ENCODE peak calls at places on chromosomes 1 and 21, in four cellular contexts. Z is IMR-90, H is H9, F is H1. Y is an unnamed sample.

GRCh38 chr1:53799141-53799540 is 39.0 kb downstream of the NDC1 start:
- DNase-seq in Z (no peak), F (no peak), H (no peak), Y (peak)

GRCh38 chr1:61460230-61460629 is 264.7 kb downstream of the TM2D1 start:
- DNase-seq in H (no peak), F (no peak), Z (no peak), Y (no peak)

GRCh38 chr1:225866061-225866844 is 15.9 kb downstream of the TMEM63A start:
- DNase-seq in Z (peak), F (no peak), H (no peak), Y (no peak)

GRCh38 chr1:29718791-29719190 is 482.5 kb downstream of the PTPRU start:
- DNase-seq in H (no peak), Z (no peak), F (no peak), Y (no peak)

GRCh38 chr1:182601416-182601786 is 2.8 kb downstream of the RGS16 start:
- DNase-seq in H (peak), F (peak), Z (peak), Y (peak)

GRCh38 chr1:87331319-87332269 is 2.9 kb downstream of the LMO4 start:
- DNase-seq in H (peak), Z (peak), F (peak), Y (peak)

GRCh38 chr1:208233546-208233945 is 10.6 kb downstream of the PLXNA2 start:
- DNase-seq in H (peak), F (no peak), Z (no peak), Y (peak)

GRCh38 chr1:200438911-200439310 is 29.1 kb upstream of the ZNF281 start:
- DNase-seq in Z (peak), F (no peak), H (no peak), Y (no peak)

GRCh38 chr1:41245659-41246058 is 3.6 kb upstream of the SCMH1 start:
- DNase-seq in F (no peak), Z (peak), H (no peak), Y (no peak)

GRCh38 chr1:175015243-175015642 is 8.0 kb downstream of the MRPS14 start:
- DNase-seq in Z (peak), F (no peak), H (no peak), Y (no peak)

GRCh38 chr1:201719812-201720521 is 109.0 kb upstream of the IPO9 start:
- DNase-seq in H (no peak), Z (peak), F (no peak), Y (peak)

GRCh38 chr1:204017032-204017431 is 55.9 kb upstream of the SOX13 start:
- DNase-seq in Z (no peak), H (no peak), F (no peak), Y (peak)

GRCh38 chr1:44670751-44671640 is 3.3 kb downstream of the TMEM53 start:
- DNase-seq in F (no peak), H (no peak), Z (no peak), Y (no peak)

GRCh38 chr1:63119575-63120155 is 202.7 kb upstream of the FOXD3 start:
- DNase-seq in F (no peak), Z (no peak), H (no peak), Y (no peak)

GRCh38 chr1:200146100-200146499 is 118.6 kb downstream of the NR5A2 start:
- DNase-seq in F (no peak), Z (no peak), H (no peak), Y (no peak)

GRCh38 chr1:235835226-235835625 is 31.5 kb downstream of the LYST start:
- DNase-seq in H (no peak), F (no peak), Z (peak), Y (no peak)

GRCh38 chr21:45353200-45353599 is 51.8 kb upstream of the COL18A1 start:
- DNase-seq in F (no peak), H (no peak), Z (no peak), Y (no peak)

GRCh38 chr1:7149080-7149838 is 364.0 kb downstream of the CAMTA1 start:
- DNase-seq in H (peak), F (peak), Z (no peak), Y (peak)

GRCh38 chr1:218575856-218576255 is 230.7 kb downstream of the TGFB2 start:
- DNase-seq in H (no peak), F (no peak), Z (no peak), Y (no peak)

GRCh38 chr1:53069663-53070327 is 7.8 kb downstream of the PODN start:
- DNase-seq in H (peak), F (peak), Z (no peak), Y (no peak)

GRCh38 chr1:185759061-185759460 is 24.9 kb downstream of the HMCN1 start:
- DNase-seq in H (no peak), F (no peak), Z (peak), Y (no peak)

GRCh38 chr1:197526736-197527371 is 248.4 kb downstream of the DENND1B start:
- DNase-seq in F (no peak), H (no peak), Z (peak), Y (peak)

GRCh38 chr1:205368478-205368877 is 11.8 kb upstream of the KLHDC8A start:
- DNase-seq in F (no peak), Z (no peak), H (no peak), Y (no peak)

GRCh38 chr1:228646717-228647522 is 88.4 kb upstream of the RHOU start:
- DNase-seq in F (peak), H (peak), Z (peak), Y (peak)

GRCh38 chr1:68231627-68232303 is 558 bp downstream of the WLS start:
- DNase-seq in F (no peak), H (peak), Z (peak), Y (peak)

GRCh38 chr1:26786437-26787380 is 1.0 kb upstream of the PIGV start:
- DNase-seq in F (peak), Z (peak), H (peak), Y (peak)

GRCh38 chr1:204829133-204829532 is 41.5 kb upstream of the NFASC start:
- DNase-seq in Z (no peak), H (peak), F (peak), Y (no peak)

GRCh38 chr1:222347627-222348026 is 200.3 kb downstream of the HHIPL2 start:
- DNase-seq in Z (no peak), H (no peak), F (no peak), Y (no peak)

GRCh38 chr1:212791261-212791675 is 309 bp downstream of the NSL1 start:
- DNase-seq in Z (peak), H (no peak), F (no peak), Y (no peak)

GRCh38 chr1:218025454-218025853 is 259.6 kb upstream of the RRP15 start:
- DNase-seq in H (no peak), Z (peak), F (no peak), Y (no peak)

GRCh38 chr1:64038965-64039926 is 164.2 kb upstream of the UBE2U start:
- DNase-seq in F (no peak), H (peak), Z (peak), Y (no peak)

GRCh38 chr1:46345281-46345680 is 4.7 kb downstream of the NSUN4 start:
- DNase-seq in H (no peak), F (no peak), Z (no peak), Y (no peak)

GRCh38 chr1:232218955-232219865 is 410.7 kb downstream of the SIPA1L2 start:
- DNase-seq in H (no peak), Z (no peak), F (peak), Y (no peak)

GRCh38 chr1:208652300-208653160 is 408.3 kb upstream of the PLXNA2 start:
- DNase-seq in H (peak), F (peak), Z (peak), Y (peak)

GRCh38 chr1:108884968-108885367 is 8.2 kb downstream of the GPSM2 start:
- DNase-seq in Z (no peak), H (no peak), F (no peak), Y (no peak)

GRCh38 chr1:110916669-110917306 is 43.8 kb downstream of the CD53 start:
- DNase-seq in H (no peak), Z (peak), F (no peak), Y (peak)

GRCh38 chr1:235416662-235417049 is 49.4 kb downstream of the TBCE start:
- DNase-seq in F (no peak), Z (peak), H (no peak), Y (no peak)

GRCh38 chr1:155729031-155729898 is 40.4 kb downstream of the DAP3 start:
- DNase-seq in H (peak), F (peak), Z (peak), Y (peak)

GRCh38 chr1:40849801-40850592 is 12.2 kb downstream of the CITED4 start:
- DNase-seq in Z (peak), H (peak), F (peak), Y (peak)

GRCh38 chr21:43805275-43805800 is 16.0 kb downstream of the RRP1 start:
- DNase-seq in H (no peak), F (no peak), Z (no peak), Y (no peak)

GRCh38 chr1:114295321-114295720 is 141.7 kb upstream of the SYT6 start:
- DNase-seq in H (no peak), F (no peak), Z (no peak), Y (no peak)
- H3K56ac ChIP-seq in H (no peak), F (no peak), Z (no peak), Y (no peak)

GRCh38 chr1:161159087-161159914 is at the start of gene USP21:
- DNase-seq in Z (peak), F (peak), H (peak), Y (peak)

GRCh38 chr1:161161652-161162051 is 2.4 kb downstream of the USP21 start:
- DNase-seq in Z (no peak), H (no peak), F (no peak), Y (no peak)

GRCh38 chr1:161160763-161161162 is 1.5 kb downstream of the USP21 start:
- DNase-seq in H (no peak), F (no peak), Z (no peak), Y (no peak)

GRCh38 chr1:161158316-161159016 is 834 bp upstream of the USP21 start:
- DNase-seq in F (no peak), H (no peak), Z (no peak), Y (no peak)

DNA sequence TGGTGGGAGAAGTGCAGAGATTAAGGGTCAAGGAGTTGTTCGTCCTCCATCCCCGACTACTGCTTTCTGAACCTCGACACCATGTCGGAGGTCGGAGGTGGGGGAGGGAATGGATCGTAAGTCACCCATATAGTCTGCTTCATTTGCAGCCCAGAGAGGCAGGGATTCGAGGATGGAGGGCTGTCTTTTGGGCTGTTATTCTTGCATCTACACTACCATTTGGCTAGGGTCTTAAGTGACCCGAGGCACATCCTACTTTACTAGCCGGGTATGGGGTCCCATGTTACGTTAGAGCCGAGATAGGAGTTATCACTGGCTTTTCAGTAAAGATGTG is 582 bp downstream of the USP21 start:
- DNase-seq in F (no peak), Z (no peak), H (no peak), Y (no peak)
- H3K4ac ChIP-seq in F (no peak), Z (peak), H (no peak), Y (peak)

GRCh38 chr1:240294566-240294965 is 202.9 kb downstream of the FMN2 start:
- DNase-seq in Z (peak), H (peak), F (peak), Y (peak)

GRCh38 chr1:240293706-240294105 is 202.0 kb downstream of the FMN2 start:
- DNase-seq in F (no peak), Z (peak), H (no peak), Y (no peak)

DNA sequence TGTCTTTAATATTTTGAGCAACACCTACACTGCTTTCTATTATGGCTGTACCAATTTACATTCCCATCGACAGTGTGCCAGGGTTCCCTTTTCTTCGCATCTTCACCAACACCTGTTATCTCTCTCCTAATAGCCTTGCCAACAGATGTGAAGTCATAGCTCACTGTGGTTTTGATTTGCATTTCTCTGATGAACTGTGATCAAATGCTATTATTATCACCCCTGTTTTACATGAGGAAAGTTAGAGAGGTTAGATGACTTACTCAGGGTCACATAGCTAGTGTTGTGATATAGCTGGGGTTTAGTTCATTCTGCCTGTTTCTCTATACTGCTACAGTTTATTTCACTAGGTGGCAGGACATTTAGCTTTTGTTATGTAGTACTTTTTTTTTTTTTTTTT is 204.1 kb downstream of the FMN2 start:
- DNase-seq in H (no peak), F (no peak), Z (peak), Y (no peak)
- H3K56ac ChIP-seq in H (no peak), F (no peak), Z (no peak), Y (no peak)

DNA sequence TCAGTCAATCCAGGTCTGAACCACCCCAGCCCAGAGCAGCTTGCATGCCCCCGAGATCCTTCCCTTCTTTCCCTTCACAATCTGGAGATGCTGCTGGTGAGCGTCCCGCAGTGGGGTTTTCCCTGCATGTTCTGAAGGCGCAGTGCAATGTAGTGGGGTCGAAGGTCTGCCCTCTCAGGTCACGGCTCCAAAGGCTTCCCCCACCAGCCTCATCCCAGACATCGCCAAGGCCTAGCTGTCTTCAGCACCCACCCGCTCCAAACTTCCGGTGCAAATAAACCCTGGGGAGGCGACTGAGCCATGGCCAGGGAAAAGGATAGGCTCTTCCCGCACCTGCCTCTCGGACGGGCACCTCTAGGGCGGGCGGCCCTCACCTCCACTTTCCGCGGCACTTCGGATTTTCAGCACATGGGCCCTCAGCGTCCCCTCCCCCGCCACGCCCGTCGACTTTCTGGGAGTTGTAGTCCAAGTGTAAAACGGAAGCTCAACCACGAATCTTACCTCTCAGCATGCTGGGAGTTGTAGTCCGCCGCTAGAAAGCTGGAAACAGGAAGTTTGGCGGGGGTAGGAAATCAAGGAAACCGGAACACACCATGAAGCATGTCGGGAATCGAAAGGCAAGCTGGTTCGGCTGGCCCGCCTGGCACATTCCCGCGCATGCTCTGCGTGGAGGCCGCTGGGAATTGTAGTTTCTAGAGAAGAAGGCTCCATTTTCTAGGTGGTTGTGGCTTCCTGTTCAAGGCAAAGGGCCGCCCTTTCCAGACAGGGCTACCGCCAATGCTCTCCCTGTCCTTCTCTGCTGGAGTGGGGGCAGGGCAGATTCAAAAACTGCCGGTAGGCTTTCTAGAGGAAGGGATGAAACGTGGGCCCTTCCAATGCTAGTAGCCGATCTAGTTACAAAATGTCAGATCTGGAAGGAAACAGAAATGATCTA is at the start of gene MRPL24:
- DNase-seq in F (peak), Z (peak), H (peak), Y (peak)
- H3K4ac ChIP-seq in F (peak), Z (peak), H (no peak), Y (peak)

GRCh38 chr1:111952258-111952657 is 37.2 kb downstream of the KCND3 start:
- DNase-seq in H (no peak), F (no peak), Z (no peak), Y (no peak)

GRCh38 chr1:111958075-111958474 is 31.4 kb downstream of the KCND3 start:
- DNase-seq in Z (no peak), F (no peak), H (no peak), Y (no peak)

GRCh38 chr1:111956155-111956817 is 33.2 kb downstream of the KCND3 start:
- DNase-seq in Z (no peak), H (no peak), F (no peak), Y (no peak)

GRCh38 chr1:111955755-111956154 is 33.7 kb downstream of the KCND3 start:
- DNase-seq in F (no peak), Z (no peak), H (no peak), Y (no peak)

GRCh38 chr1:111953797-111954196 is 35.7 kb downstream of the KCND3 start:
- DNase-seq in Z (no peak), F (no peak), H (no peak), Y (no peak)
- H3K56ac ChIP-seq in Z (no peak), F (no peak), H (no peak), Y (no peak)

Y was measured in mesendoderm.